ENCODE peak calls at places on chromosomes 16 and 17, in seven cellular contexts. One of them, this sample, is unnamed.

GRCh38 chr16:17313085-17313611 is 157.6 kb downstream of the XYLT1 start:
- DNase-seq in GM23248: peak
- DNase-seq in GM23338: no peak
- DNase-seq in HCT116: no peak
- DNase-seq in PC-3: no peak
- DNase-seq in hepatocyte: peak
- DNase-seq in MM.1S: no peak
- DNase-seq in this sample: no peak

GRCh38 chr16:66414891-66415290 is 12.2 kb upstream of the BEAN1 start:
- DNase-seq in GM23248: peak
- DNase-seq in GM23338: no peak
- DNase-seq in HCT116: no peak
- DNase-seq in PC-3: peak
- DNase-seq in hepatocyte: no peak
- DNase-seq in MM.1S: no peak
- DNase-seq in this sample: no peak

GRCh38 chr16:1637526-1637925 is 25.4 kb downstream of the CRAMP1 start:
- DNase-seq in GM23248: no peak
- DNase-seq in GM23338: no peak
- DNase-seq in HCT116: no peak
- DNase-seq in PC-3: no peak
- DNase-seq in hepatocyte: no peak
- DNase-seq in MM.1S: no peak
- DNase-seq in this sample: no peak

GRCh38 chr17:39617446-39618251 is 9.1 kb upstream of the PPP1R1B start:
- DNase-seq in GM23248: peak
- DNase-seq in GM23338: peak
- DNase-seq in HCT116: no peak
- DNase-seq in PC-3: peak
- DNase-seq in hepatocyte: peak
- DNase-seq in MM.1S: peak
- DNase-seq in this sample: peak

GRCh38 chr17:35736236-35736635 is 4.8 kb downstream of the RASL10B start:
- DNase-seq in GM23248: no peak
- DNase-seq in GM23338: no peak
- DNase-seq in HCT116: no peak
- DNase-seq in PC-3: no peak
- DNase-seq in hepatocyte: no peak
- DNase-seq in MM.1S: no peak
- DNase-seq in this sample: no peak

GRCh38 chr16:27127293-27127692 is 60.6 kb downstream of the C16orf82 start:
- DNase-seq in GM23248: peak
- DNase-seq in GM23338: no peak
- DNase-seq in HCT116: no peak
- DNase-seq in PC-3: no peak
- DNase-seq in hepatocyte: no peak
- DNase-seq in MM.1S: no peak
- DNase-seq in this sample: no peak

GRCh38 chr17:7307686-7308624 is 527 bp downstream of the EIF5A start:
- DNase-seq in GM23248: peak
- DNase-seq in GM23338: peak
- DNase-seq in HCT116: no peak
- DNase-seq in PC-3: peak
- DNase-seq in hepatocyte: peak
- DNase-seq in MM.1S: peak
- DNase-seq in this sample: peak

GRCh38 chr16:72189865-72190371 is 18.0 kb upstream of the PMFBP1 start:
- DNase-seq in GM23248: peak
- DNase-seq in GM23338: no peak
- DNase-seq in HCT116: no peak
- DNase-seq in PC-3: peak
- DNase-seq in hepatocyte: peak
- DNase-seq in MM.1S: no peak
- DNase-seq in this sample: no peak

GRCh38 chr17:32341857-32342602 is at the start of gene C17orf75:
- DNase-seq in GM23248: peak
- DNase-seq in GM23338: peak
- DNase-seq in HCT116: peak
- DNase-seq in PC-3: peak
- DNase-seq in hepatocyte: peak
- DNase-seq in MM.1S: peak
- DNase-seq in this sample: peak

GRCh38 chr17:39001703-39002637 is 34.8 kb upstream of the FBXO47 start:
- DNase-seq in GM23248: peak
- DNase-seq in GM23338: peak
- DNase-seq in HCT116: no peak
- DNase-seq in PC-3: peak
- DNase-seq in hepatocyte: no peak
- DNase-seq in MM.1S: no peak
- DNase-seq in this sample: no peak

GRCh38 chr16:68076560-68076959 is 8.6 kb upstream of the NFATC3 start:
- DNase-seq in GM23248: no peak
- DNase-seq in GM23338: no peak
- DNase-seq in HCT116: no peak
- DNase-seq in PC-3: no peak
- DNase-seq in hepatocyte: no peak
- DNase-seq in MM.1S: no peak
- DNase-seq in this sample: no peak

GRCh38 chr17:38742431-38743308 is 5.5 kb downstream of the PCGF2 start:
- DNase-seq in GM23248: peak
- DNase-seq in GM23338: no peak
- DNase-seq in HCT116: no peak
- DNase-seq in PC-3: no peak
- DNase-seq in hepatocyte: peak
- DNase-seq in MM.1S: no peak
- DNase-seq in this sample: no peak

GRCh38 chr17:78825696-78826095 is 14.9 kb downstream of the USP36 start:
- DNase-seq in GM23248: no peak
- DNase-seq in GM23338: no peak
- DNase-seq in HCT116: no peak
- DNase-seq in PC-3: no peak
- DNase-seq in hepatocyte: no peak
- DNase-seq in MM.1S: no peak
- DNase-seq in this sample: no peak

GRCh38 chr16:17461951-17462729 is 8.6 kb downstream of the XYLT1 start:
- DNase-seq in GM23248: no peak
- DNase-seq in GM23338: peak
- DNase-seq in HCT116: no peak
- DNase-seq in PC-3: no peak
- DNase-seq in hepatocyte: no peak
- DNase-seq in MM.1S: peak
- DNase-seq in this sample: peak

GRCh38 chr17:68057531-68057952 is 22.0 kb downstream of the KPNA2 start:
- DNase-seq in GM23248: peak
- DNase-seq in GM23338: peak
- DNase-seq in HCT116: peak
- DNase-seq in PC-3: peak
- DNase-seq in hepatocyte: no peak
- DNase-seq in MM.1S: peak
- DNase-seq in this sample: no peak

GRCh38 chr16:69179255-69180010 is 7.5 kb upstream of the SNTB2 start:
- DNase-seq in GM23248: peak
- DNase-seq in GM23338: no peak
- DNase-seq in HCT116: no peak
- DNase-seq in PC-3: peak
- DNase-seq in hepatocyte: peak
- DNase-seq in MM.1S: peak
- DNase-seq in this sample: no peak

GRCh38 chr17:17361543-17362511 is 58.7 kb downstream of the NT5M start:
- DNase-seq in GM23248: peak
- DNase-seq in GM23338: no peak
- DNase-seq in HCT116: no peak
- DNase-seq in PC-3: no peak
- DNase-seq in hepatocyte: no peak
- DNase-seq in MM.1S: no peak
- DNase-seq in this sample: no peak

GRCh38 chr17:32970281-32970680 is 21.4 kb upstream of the SPACA3 start:
- DNase-seq in GM23248: peak
- DNase-seq in GM23338: no peak
- DNase-seq in HCT116: no peak
- DNase-seq in PC-3: peak
- DNase-seq in hepatocyte: no peak
- DNase-seq in MM.1S: peak
- DNase-seq in this sample: no peak

GRCh38 chr17:18182978-18183333 is 672 bp upstream of the ALKBH5 start:
- DNase-seq in GM23248: peak
- DNase-seq in GM23338: no peak
- DNase-seq in HCT116: no peak
- DNase-seq in PC-3: peak
- DNase-seq in hepatocyte: peak
- DNase-seq in MM.1S: peak
- DNase-seq in this sample: no peak

GRCh38 chr16:87945351-87946042 is 5.7 kb upstream of the BANP start:
- DNase-seq in GM23248: peak
- DNase-seq in GM23338: peak
- DNase-seq in HCT116: peak
- DNase-seq in PC-3: peak
- DNase-seq in hepatocyte: peak
- DNase-seq in MM.1S: no peak
- DNase-seq in this sample: peak

GRCh38 chr17:75645889-75646625 is 12.8 kb downstream of the SMIM5 start:
- DNase-seq in GM23248: no peak
- DNase-seq in GM23338: no peak
- DNase-seq in HCT116: peak
- DNase-seq in PC-3: peak
- DNase-seq in hepatocyte: peak
- DNase-seq in MM.1S: peak
- DNase-seq in this sample: no peak

GRCh38 chr16:8204769-8205168 is 385.5 kb downstream of the TMEM114 start:
- DNase-seq in GM23248: no peak
- DNase-seq in GM23338: no peak
- DNase-seq in HCT116: no peak
- DNase-seq in PC-3: no peak
- DNase-seq in hepatocyte: no peak
- DNase-seq in MM.1S: no peak
- DNase-seq in this sample: no peak

GRCh38 chr17:75774471-75774987 is 9.5 kb upstream of the GALK1 start:
- DNase-seq in GM23248: no peak
- DNase-seq in GM23338: no peak
- DNase-seq in HCT116: no peak
- DNase-seq in PC-3: no peak
- DNase-seq in hepatocyte: no peak
- DNase-seq in MM.1S: no peak
- DNase-seq in this sample: no peak

GRCh38 chr16:49839462-49839825 is 16.5 kb downstream of the ZNF423 start:
- DNase-seq in GM23248: no peak
- DNase-seq in GM23338: peak
- DNase-seq in HCT116: no peak
- DNase-seq in PC-3: no peak
- DNase-seq in hepatocyte: no peak
- DNase-seq in MM.1S: no peak
- DNase-seq in this sample: no peak
- TF ChIP-seq EZH2 in GM23248: no peak
- TF ChIP-seq EZH2 in GM23338: no peak
- TF ChIP-seq EZH2 in HCT116: no peak
- TF ChIP-seq EZH2 in PC-3: no peak
- TF ChIP-seq EZH2 in hepatocyte: no peak
- TF ChIP-seq EZH2 in MM.1S: no peak
- TF ChIP-seq EZH2 in this sample: no peak

DNA sequence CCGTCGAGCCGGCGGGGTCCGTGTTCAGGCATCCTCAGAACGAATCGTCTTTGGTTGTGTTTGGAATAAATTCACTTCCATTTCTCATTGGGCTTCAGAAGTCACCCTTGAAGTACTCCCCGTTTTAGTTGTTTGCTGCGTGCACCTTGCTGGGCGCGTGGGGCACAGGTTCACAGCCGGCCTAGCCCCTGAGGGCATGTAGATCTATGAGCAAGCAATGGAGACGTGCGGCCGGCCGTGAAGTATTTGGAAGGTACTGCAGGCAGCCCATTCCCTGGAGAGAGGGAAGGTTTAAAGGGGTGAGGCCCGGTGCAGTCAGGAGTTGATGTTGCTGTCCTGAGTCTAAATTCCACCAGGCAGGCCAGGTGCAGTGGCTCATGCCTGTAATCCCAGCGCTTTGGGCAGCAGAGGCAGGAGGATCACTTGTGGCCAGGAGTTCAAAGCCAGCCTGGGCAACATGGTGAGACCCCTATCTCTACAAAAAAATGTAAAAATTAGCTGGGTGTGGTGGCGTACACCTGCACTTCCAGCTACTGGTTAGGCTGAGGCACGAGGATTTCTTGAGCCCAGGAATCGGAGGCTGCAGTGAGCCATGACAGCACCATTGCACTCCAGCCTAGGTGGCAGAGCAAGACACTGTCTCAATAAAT is 725 bp downstream of the ACSF3 start:
- DNase-seq in GM23248: peak
- DNase-seq in GM23338: peak
- DNase-seq in HCT116: no peak
- DNase-seq in PC-3: peak
- DNase-seq in hepatocyte: no peak
- DNase-seq in MM.1S: no peak
- DNase-seq in this sample: peak
- TF ChIP-seq EZH2phosphoT487 in GM23248: no peak
- TF ChIP-seq EZH2phosphoT487 in GM23338: no peak
- TF ChIP-seq EZH2phosphoT487 in HCT116: no peak
- TF ChIP-seq EZH2phosphoT487 in PC-3: no peak
- TF ChIP-seq EZH2phosphoT487 in hepatocyte: no peak
- TF ChIP-seq EZH2phosphoT487 in MM.1S: no peak
- TF ChIP-seq EZH2phosphoT487 in this sample: no peak

GRCh38 chr17:46979023-46979870 is at the start of gene RPRML:
- DNase-seq in GM23248: peak
- DNase-seq in GM23338: peak
- DNase-seq in HCT116: no peak
- DNase-seq in PC-3: peak
- DNase-seq in hepatocyte: peak
- DNase-seq in MM.1S: peak
- DNase-seq in this sample: peak
- TF ChIP-seq EZH2 in GM23248: peak
- TF ChIP-seq EZH2 in GM23338: peak
- TF ChIP-seq EZH2 in HCT116: no peak
- TF ChIP-seq EZH2 in PC-3: peak
- TF ChIP-seq EZH2 in hepatocyte: no peak
- TF ChIP-seq EZH2 in MM.1S: no peak
- TF ChIP-seq EZH2 in this sample: peak

GRCh38 chr17:62649570-62649969 is 22.1 kb downstream of the MRC2 start:
- DNase-seq in GM23248: peak
- DNase-seq in GM23338: no peak
- DNase-seq in HCT116: no peak
- DNase-seq in PC-3: no peak
- DNase-seq in hepatocyte: no peak
- DNase-seq in MM.1S: no peak
- DNase-seq in this sample: no peak

GRCh38 chr17:62652251-62653001 is 25.0 kb downstream of the MRC2 start:
- DNase-seq in GM23248: peak
- DNase-seq in GM23338: peak
- DNase-seq in HCT116: no peak
- DNase-seq in PC-3: peak
- DNase-seq in hepatocyte: peak
- DNase-seq in MM.1S: peak
- DNase-seq in this sample: peak

GRCh38 chr17:62650587-62650986 is 23.1 kb downstream of the MRC2 start:
- DNase-seq in GM23248: no peak
- DNase-seq in GM23338: no peak
- DNase-seq in HCT116: no peak
- DNase-seq in PC-3: no peak
- DNase-seq in hepatocyte: no peak
- DNase-seq in MM.1S: no peak
- DNase-seq in this sample: no peak

GRCh38 chr17:62648247-62648953 is 20.9 kb downstream of the MRC2 start:
- DNase-seq in GM23248: peak
- DNase-seq in GM23338: no peak
- DNase-seq in HCT116: no peak
- DNase-seq in PC-3: no peak
- DNase-seq in hepatocyte: no peak
- DNase-seq in MM.1S: no peak
- DNase-seq in this sample: no peak

GRCh38 chr17:62648954-62649294 is 21.5 kb downstream of the MRC2 start:
- DNase-seq in GM23248: no peak
- DNase-seq in GM23338: peak
- DNase-seq in HCT116: no peak
- DNase-seq in PC-3: no peak
- DNase-seq in hepatocyte: no peak
- DNase-seq in MM.1S: no peak
- DNase-seq in this sample: no peak
- TF ChIP-seq EZH2phosphoT487 in GM23248: no peak
- TF ChIP-seq EZH2phosphoT487 in GM23338: no peak
- TF ChIP-seq EZH2phosphoT487 in HCT116: no peak
- TF ChIP-seq EZH2phosphoT487 in PC-3: no peak
- TF ChIP-seq EZH2phosphoT487 in hepatocyte: no peak
- TF ChIP-seq EZH2phosphoT487 in MM.1S: no peak
- TF ChIP-seq EZH2phosphoT487 in this sample: no peak

This sample was measured in neural progenitor cell.